ENCODE peak calls at places on chromosome 10, in nine cellular contexts. X is CD4-positive, CD25-positive, alpha-beta regulatory T cell; S is activated CD8-positive, alpha-beta memory T cell treated with anti-CD3 and anti-CD28 coated beads, Interleukin-2, amount 10 ng/mL, durations not matched to agents 7 days and 5 days; L is T-helper 9 cell; Z is HFFc6; A is T follicular helper cell; G is D341Med; K is Caco-2; D is HEK293T. H is an unnamed sample.

GRCh38 chr10:34102237-34102673 is 712.8 kb downstream of the PARD3 start:
- DNase-seq in X (no peak), S (no peak), L (no peak), Z (peak), A (no peak), G (no peak), K (no peak), D (no peak), H (no peak)

GRCh38 chr10:61978965-61979364 is 77.5 kb downstream of the ARID5B start:
- DNase-seq in X (no peak), S (no peak), L (no peak), Z (no peak), A (no peak), G (no peak), K (peak), D (no peak), H (no peak)

GRCh38 chr10:75544923-75545322 is 113.5 kb downstream of the LRMDA start:
- DNase-seq in X (no peak), S (no peak), L (no peak), Z (no peak), A (no peak), G (no peak), K (no peak), D (no peak), H (no peak)

GRCh38 chr10:46282460-46283216 is 4.2 kb upstream of the ANTXRL start:
- DNase-seq in X (peak), S (peak), L (peak), Z (peak), A (peak), G (peak), K (peak), D (peak), H (peak)

GRCh38 chr10:66927271-66927950 is 1.6 kb downstream of the LRRTM3 start:
- DNase-seq in X (no peak), S (no peak), L (no peak), Z (no peak), A (no peak), G (no peak), K (no peak), D (no peak), H (no peak)

GRCh38 chr10:759898-760477 is 70.5 kb upstream of the DIP2C start:
- DNase-seq in X (no peak), S (no peak), L (no peak), Z (no peak), A (no peak), G (no peak), K (no peak), D (no peak), H (no peak)

GRCh38 chr10:120583424-120584108 is 126.5 kb downstream of the PLPP4 start:
- DNase-seq in X (no peak), S (no peak), L (no peak), Z (no peak), A (no peak), G (no peak), K (no peak), D (no peak), H (no peak)

GRCh38 chr10:77667426-77668324 is 30.1 kb upstream of the KCNMA1 start:
- DNase-seq in X (no peak), S (no peak), L (no peak), Z (no peak), A (no peak), G (no peak), K (no peak), D (no peak), H (no peak)

GRCh38 chr10:68348265-68348741 is 15.6 kb upstream of the PBLD start:
- DNase-seq in X (peak), S (peak), L (peak), Z (peak), A (peak), G (peak), K (peak), D (peak), H (peak)

GRCh38 chr10:68792115-68792514 is 35.2 kb upstream of the STOX1 start:
- DNase-seq in X (no peak), S (no peak), L (no peak), Z (no peak), A (no peak), G (no peak), K (no peak), D (no peak), H (no peak)

GRCh38 chr10:80528185-80528700 is 9.5 kb upstream of the SH2D4B start:
- DNase-seq in X (no peak), S (no peak), L (no peak), Z (no peak), A (no peak), G (no peak), K (no peak), D (no peak), H (no peak)

GRCh38 chr10:119217937-119218579 is 10.7 kb downstream of the GRK5 start:
- DNase-seq in X (no peak), S (no peak), L (no peak), Z (no peak), A (no peak), G (no peak), K (no peak), D (no peak), H (no peak)

GRCh38 chr10:58531084-58531695 is 18.5 kb downstream of the BICC1 start:
- DNase-seq in X (no peak), S (peak), L (peak), Z (peak), A (no peak), G (peak), K (peak), D (peak), H (peak)

GRCh38 chr10:7610651-7611389 is 55.9 kb downstream of the ITIH5 start:
- DNase-seq in X (no peak), S (no peak), L (no peak), Z (peak), A (no peak), G (no peak), K (peak), D (no peak), H (no peak)

GRCh38 chr10:127216786-127217185 is 20.4 kb upstream of the INSYN2A start:
- DNase-seq in X (no peak), S (no peak), L (no peak), Z (no peak), A (no peak), G (no peak), K (no peak), D (no peak), H (no peak)

GRCh38 chr10:72564596-72564995 is 61.3 kb downstream of the MICU1 start:
- DNase-seq in X (no peak), S (peak), L (no peak), Z (peak), A (no peak), G (no peak), K (no peak), D (no peak), H (no peak)

GRCh38 chr10:123135415-123136141 is at the start of gene HMX3:
- DNase-seq in X (no peak), S (peak), L (no peak), Z (no peak), A (peak), G (peak), K (no peak), D (peak), H (no peak)

GRCh38 chr10:89207181-89207800 is at the start of gene CH25H:
- DNase-seq in X (peak), S (peak), L (peak), Z (peak), A (peak), G (peak), K (peak), D (peak), H (no peak)

GRCh38 chr10:124010024-124010423 is 83.4 kb downstream of the CHST15 start:
- DNase-seq in X (no peak), S (no peak), L (no peak), Z (no peak), A (no peak), G (no peak), K (no peak), D (no peak), H (no peak)

GRCh38 chr10:70652761-70653657 is 19.3 kb upstream of the ADAMTS14 start:
- DNase-seq in X (no peak), S (no peak), L (no peak), Z (peak), A (no peak), G (no peak), K (no peak), D (no peak), H (no peak)

GRCh38 chr10:100368721-100369120 is 21.7 kb downstream of the SCD start:
- DNase-seq in X (no peak), S (no peak), L (no peak), Z (no peak), A (no peak), G (no peak), K (no peak), D (no peak), H (no peak)

GRCh38 chr10:18476283-18476682 is 175.1 kb downstream of the NSUN6 start:
- DNase-seq in X (no peak), S (no peak), L (no peak), Z (no peak), A (no peak), G (no peak), K (no peak), D (no peak), H (no peak)

GRCh38 chr10:13351340-13351915 is 3.3 kb upstream of the SEPHS1 start:
- DNase-seq in X (peak), S (peak), L (no peak), Z (no peak), A (peak), G (no peak), K (no peak), D (no peak), H (no peak)

GRCh38 chr10:11697718-11698527 is 44.3 kb upstream of the ECHDC3 start:
- DNase-seq in X (no peak), S (peak), L (no peak), Z (no peak), A (no peak), G (no peak), K (no peak), D (no peak), H (no peak)

GRCh38 chr10:73910401-73910763 is 550 bp upstream of the PLAU start:
- DNase-seq in X (no peak), S (peak), L (no peak), Z (no peak), A (no peak), G (no peak), K (peak), D (no peak), H (no peak)

GRCh38 chr10:102646610-102647432 is 2.5 kb downstream of the TRIM8 start:
- DNase-seq in X (no peak), S (peak), L (peak), Z (no peak), A (peak), G (no peak), K (no peak), D (no peak), H (peak)

GRCh38 chr10:77741746-77742145 is 104.1 kb upstream of the KCNMA1 start:
- DNase-seq in X (no peak), S (no peak), L (no peak), Z (peak), A (no peak), G (no peak), K (no peak), D (no peak), H (no peak)

GRCh38 chr10:17026686-17027485 is 102.7 kb downstream of the CUBN start:
- DNase-seq in X (peak), S (peak), L (peak), Z (peak), A (peak), G (no peak), K (no peak), D (no peak), H (no peak)

GRCh38 chr10:113473851-113474250 is 79.0 kb upstream of the HABP2 start:
- DNase-seq in X (no peak), S (no peak), L (no peak), Z (peak), A (no peak), G (no peak), K (no peak), D (no peak), H (no peak)

GRCh38 chr10:110706690-110707098 is 62.6 kb downstream of the RBM20 start:
- DNase-seq in X (no peak), S (no peak), L (no peak), Z (peak), A (no peak), G (no peak), K (no peak), D (no peak), H (no peak)

GRCh38 chr10:34181545-34182300 is 633.4 kb downstream of the PARD3 start:
- DNase-seq in X (no peak), S (no peak), L (no peak), Z (no peak), A (no peak), G (no peak), K (no peak), D (no peak), H (no peak)

GRCh38 chr10:35194906-35195305 is 68.3 kb downstream of the CREM start:
- DNase-seq in X (peak), S (peak), L (peak), Z (peak), A (peak), G (no peak), K (peak), D (no peak), H (no peak)

GRCh38 chr10:132884041-132884440 is 58.3 kb downstream of the CFAP46 start:
- DNase-seq in X (no peak), S (no peak), L (no peak), Z (no peak), A (no peak), G (no peak), K (no peak), D (no peak), H (no peak)

GRCh38 chr10:103610921-103611511 is 117.5 kb downstream of the NEURL1 start:
- DNase-seq in X (no peak), S (no peak), L (no peak), Z (no peak), A (no peak), G (no peak), K (no peak), D (no peak), H (no peak)